ENCODE peak calls at places on chromosome 22, in ten cellular contexts. C is SJSA1; Y is brain microvascular endothelial cell; V is fibroblast of lung; M is cardiac muscle cell; F is effector memory CD4-positive, alpha-beta T cell; S is CD8-positive, alpha-beta T cell; B is substantia nigra; Q is transverse colon; G is caudate nucleus. I is an unnamed sample.

GRCh38 chr22:19121631-19122142 is 525 bp downstream of the DGCR2 start:
- DNase-seq in C (peak), Y (peak), V (peak), M (peak), F (no peak), S (peak), B (peak), Q (peak), G (no peak), I (no peak)

GRCh38 chr22:41664951-41665350 is 23.7 kb downstream of the SNU13 start:
- DNase-seq in C (no peak), Y (no peak), V (no peak), M (no peak), F (no peak), S (no peak), B (no peak), Q (no peak), G (no peak), I (no peak)

GRCh38 chr22:46057206-46057605 is 80.2 kb upstream of the WNT7B start:
- DNase-seq in C (no peak), Y (no peak), V (peak), M (no peak), F (no peak), S (no peak), B (no peak), Q (peak), G (no peak), I (no peak)

GRCh38 chr22:47021371-47022074 is 259.1 kb downstream of the TBC1D22A start:
- DNase-seq in C (no peak), Y (no peak), V (no peak), M (no peak), F (no peak), S (no peak), B (no peak), Q (no peak), G (no peak), I (no peak)

GRCh38 chr22:27213766-27214581 is 556.6 kb downstream of the MIAT start:
- DNase-seq in C (no peak), Y (peak), V (peak), M (peak), F (no peak), S (no peak), B (no peak), Q (peak), G (no peak), I (no peak)

GRCh38 chr22:33875316-33875715 is 45.0 kb downstream of the LARGE1 start:
- DNase-seq in C (no peak), Y (no peak), V (no peak), M (no peak), F (no peak), S (no peak), B (no peak), Q (no peak), G (no peak), I (no peak)

GRCh38 chr22:30310881-30311771 is 15.6 kb downstream of the TBC1D10A start:
- DNase-seq in C (no peak), Y (no peak), V (peak), M (peak), F (no peak), S (no peak), B (peak), Q (peak), G (no peak), I (no peak)

GRCh38 chr22:45212992-45213751 is 27.5 kb downstream of the KIAA0930 start:
- DNase-seq in C (peak), Y (peak), V (peak), M (peak), F (no peak), S (no peak), B (peak), Q (peak), G (no peak), I (no peak)

GRCh38 chr22:20890975-20891374 is 26.2 kb upstream of the CRKL start:
- DNase-seq in C (no peak), Y (no peak), V (no peak), M (no peak), F (no peak), S (no peak), B (no peak), Q (no peak), G (no peak), I (no peak)

GRCh38 chr22:27718186-27719032 is 83.1 kb downstream of the MN1 start:
- DNase-seq in C (peak), Y (peak), V (peak), M (peak), F (no peak), S (no peak), B (no peak), Q (peak), G (no peak), I (peak)

GRCh38 chr22:38032681-38033521 is 24.3 kb upstream of the PICK1 start:
- DNase-seq in C (no peak), Y (peak), V (peak), M (peak), F (no peak), S (no peak), B (no peak), Q (no peak), G (no peak), I (no peak)

GRCh38 chr22:30432096-30432495 is 6.5 kb downstream of the MTFP1 start:
- DNase-seq in C (no peak), Y (no peak), V (no peak), M (no peak), F (no peak), S (no peak), B (no peak), Q (no peak), G (no peak), I (no peak)

GRCh38 chr22:47836957-47837356 is 1074.5 kb downstream of the TBC1D22A start:
- DNase-seq in C (peak), Y (no peak), V (peak), M (peak), F (no peak), S (no peak), B (no peak), Q (no peak), G (no peak), I (no peak)

GRCh38 chr22:27668828-27669797 is 132.4 kb downstream of the MN1 start:
- DNase-seq in C (peak), Y (peak), V (peak), M (peak), F (no peak), S (no peak), B (no peak), Q (peak), G (no peak), I (no peak)

GRCh38 chr22:32858121-32858703 is 56.7 kb downstream of the TIMP3 start:
- DNase-seq in C (no peak), Y (no peak), V (no peak), M (no peak), F (no peak), S (no peak), B (no peak), Q (no peak), G (no peak), I (no peak)

GRCh38 chr22:27791494-27792241 is 9.9 kb downstream of the MN1 start:
- DNase-seq in C (no peak), Y (no peak), V (no peak), M (no peak), F (no peak), S (no peak), B (no peak), Q (no peak), G (no peak), I (no peak)

GRCh38 chr22:44461614-44462013 is 36.4 kb downstream of the RTL6 start:
- DNase-seq in C (no peak), Y (no peak), V (no peak), M (no peak), F (no peak), S (no peak), B (no peak), Q (no peak), G (no peak), I (no peak)

GRCh38 chr22:48800036-48800885 is 1027.4 kb downstream of the BRD1 start:
- DNase-seq in C (no peak), Y (no peak), V (no peak), M (no peak), F (no peak), S (no peak), B (no peak), Q (no peak), G (no peak), I (no peak)

GRCh38 chr22:45877651-45878050 is 99.3 kb downstream of the WNT7B start:
- DNase-seq in C (no peak), Y (no peak), V (no peak), M (no peak), F (no peak), S (no peak), B (no peak), Q (no peak), G (no peak), I (no peak)

GRCh38 chr22:29539105-29539504 is 14.5 kb downstream of the THOC5 start:
- DNase-seq in C (no peak), Y (no peak), V (no peak), M (peak), F (no peak), S (no peak), B (no peak), Q (no peak), G (no peak), I (no peak)

GRCh38 chr22:32411388-32411787 is 659 bp downstream of the RTCB start:
- DNase-seq in C (peak), Y (peak), V (peak), M (peak), F (peak), S (no peak), B (no peak), Q (peak), G (no peak), I (no peak)

GRCh38 chr22:46635756-46636155 is 15.6 kb downstream of the GRAMD4 start:
- DNase-seq in C (no peak), Y (no peak), V (no peak), M (no peak), F (no peak), S (no peak), B (no peak), Q (no peak), G (no peak), I (no peak)

DNA sequence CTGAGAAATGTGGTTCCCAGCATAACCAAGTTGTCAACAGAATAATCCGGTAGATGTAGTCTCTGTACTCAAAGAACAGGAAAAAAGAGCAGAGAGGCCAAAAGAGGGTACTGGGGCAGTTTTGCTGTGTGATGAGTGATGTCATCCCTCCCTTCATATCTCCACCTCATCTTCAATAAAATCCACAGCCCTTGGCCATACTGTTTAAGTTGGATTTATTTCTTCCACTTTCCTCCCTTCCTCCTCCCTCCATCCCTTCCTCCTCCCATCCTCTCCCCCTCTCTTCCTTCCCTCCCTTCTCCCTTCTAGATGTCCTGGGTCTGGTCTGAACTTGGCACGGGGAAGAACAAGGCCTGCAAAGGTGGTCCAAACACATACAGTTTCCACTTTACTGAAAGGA is 18.2 kb upstream of the GRK3 start:
- DNase-seq in C (no peak), Y (no peak), V (no peak), M (no peak), F (no peak), S (no peak), B (no peak), Q (no peak), G (no peak), I (no peak)
- H3K27ac ChIP-seq in C (no peak), Y (no peak), V (no peak), M (no peak), F (no peak), S (no peak), B (no peak), Q (no peak), G (no peak), I (no peak)

GRCh38 chr22:22571429-22571828 is 12.4 kb upstream of the PRAME start:
- DNase-seq in C (no peak), Y (no peak), V (no peak), M (no peak), F (no peak), S (no peak), B (no peak), Q (no peak), G (no peak), I (no peak)

GRCh38 chr22:22571862-22572261 is 12.8 kb upstream of the PRAME start:
- DNase-seq in C (no peak), Y (no peak), V (no peak), M (no peak), F (no peak), S (no peak), B (no peak), Q (no peak), G (no peak), I (no peak)

GRCh38 chr22:22573047-22573889 is 14.2 kb upstream of the PRAME start:
- DNase-seq in C (no peak), Y (no peak), V (no peak), M (no peak), F (no peak), S (no peak), B (no peak), Q (no peak), G (no peak), I (no peak)

GRCh38 chr22:22565991-22566390 is 6.9 kb upstream of the PRAME start:
- DNase-seq in C (no peak), Y (peak), V (peak), M (peak), F (no peak), S (no peak), B (no peak), Q (no peak), G (no peak), I (no peak)

DNA sequence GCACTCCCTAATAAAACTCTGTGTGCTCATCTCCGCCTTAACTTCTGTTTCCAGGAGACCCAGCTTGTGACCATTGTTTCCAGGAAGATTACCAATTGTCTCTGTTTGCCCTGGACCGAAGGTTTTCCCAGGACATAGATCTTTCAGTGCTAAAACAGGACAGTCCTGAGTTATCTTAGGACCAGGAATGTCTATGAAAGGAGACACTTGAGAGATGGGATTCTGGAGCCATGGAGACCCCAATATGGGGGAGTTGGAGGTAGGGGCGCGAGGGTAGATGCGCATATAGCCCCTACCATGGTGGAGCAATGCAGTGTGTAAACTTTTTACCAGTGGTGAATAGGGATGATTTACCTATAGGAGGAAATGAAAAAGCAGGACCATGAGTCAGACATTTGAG is 10.2 kb upstream of the PRAME start:
- DNase-seq in C (no peak), Y (no peak), V (no peak), M (no peak), F (no peak), S (no peak), B (no peak), Q (no peak), G (no peak), I (no peak)
- H3K27ac ChIP-seq in C (no peak), Y (no peak), V (no peak), M (no peak), F (no peak), S (no peak), B (no peak), Q (no peak), G (no peak), I (no peak)

DNA sequence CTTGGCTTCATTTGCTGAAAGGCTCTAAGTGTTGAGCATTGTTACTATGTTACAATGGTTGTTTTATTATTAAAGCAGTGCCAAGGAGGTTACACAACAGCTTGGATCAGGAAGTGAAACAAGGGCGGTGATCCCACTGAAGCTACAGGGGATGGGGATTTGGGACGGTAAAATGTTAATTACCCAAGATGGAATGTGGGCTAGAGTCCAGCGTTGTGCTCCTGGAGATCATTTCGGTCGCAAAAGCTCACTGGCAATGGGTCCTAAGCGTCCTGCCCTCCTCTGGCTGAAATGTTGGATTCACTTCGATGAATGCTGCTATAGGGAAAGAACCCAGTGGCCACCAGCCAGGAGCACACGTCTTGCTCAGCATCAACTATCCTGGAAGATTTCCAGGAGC is 48.3 kb downstream of the FAM83F start:
- DNase-seq in C (no peak), Y (no peak), V (peak), M (peak), F (no peak), S (no peak), B (no peak), Q (peak), G (no peak), I (no peak)
- H3K27ac ChIP-seq in C (no peak), Y (no peak), V (no peak), M (no peak), F (no peak), S (no peak), B (no peak), Q (peak), G (peak), I (peak)

DNA sequence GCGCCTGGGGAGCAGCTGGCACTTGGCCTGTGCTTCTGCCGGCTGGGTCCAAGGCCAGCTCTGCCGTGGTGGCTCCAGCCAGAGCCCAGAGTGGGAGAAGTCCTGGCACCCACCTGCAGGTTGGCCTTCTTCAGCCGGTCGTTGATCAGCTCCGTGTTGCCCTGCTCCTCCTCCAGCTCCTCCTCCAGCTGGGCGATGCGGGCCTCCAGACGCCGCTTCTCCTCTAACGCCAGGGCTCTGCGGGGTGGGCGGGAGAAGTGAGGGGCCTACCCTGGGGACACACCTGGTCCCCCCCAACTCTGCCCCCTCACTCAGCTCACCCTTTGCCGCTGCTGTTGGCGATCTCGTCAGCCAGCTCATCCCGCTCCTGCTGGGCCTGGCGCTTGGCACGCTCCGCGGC is 32.6 kb downstream of the APOL1 start:
- DNase-seq in C (no peak), Y (no peak), V (no peak), M (no peak), F (no peak), S (no peak), B (no peak), Q (no peak), G (no peak), I (no peak)
- H3K27ac ChIP-seq in C (no peak), Y (no peak), V (no peak), M (no peak), F (no peak), S (no peak), B (no peak), Q (peak), G (no peak), I (no peak)

GRCh38 chr22:35580351-35581022 is 36.6 kb downstream of the MB start:
- DNase-seq in C (no peak), Y (no peak), V (no peak), M (no peak), F (no peak), S (no peak), B (no peak), Q (no peak), G (no peak), I (no peak)

GRCh38 chr22:35581023-35581413 is 36.1 kb downstream of the MB start:
- DNase-seq in C (no peak), Y (no peak), V (no peak), M (no peak), F (no peak), S (no peak), B (no peak), Q (no peak), G (no peak), I (no peak)

GRCh38 chr22:35586771-35587170 is 30.4 kb downstream of the MB start:
- DNase-seq in C (no peak), Y (no peak), V (no peak), M (no peak), F (no peak), S (no peak), B (no peak), Q (no peak), G (no peak), I (no peak)

GRCh38 chr22:35582218-35582860 is 34.8 kb downstream of the MB start:
- DNase-seq in C (no peak), Y (no peak), V (no peak), M (no peak), F (no peak), S (no peak), B (no peak), Q (no peak), G (no peak), I (no peak)

GRCh38 chr22:35582861-35583670 is 34.1 kb downstream of the MB start:
- DNase-seq in C (peak), Y (peak), V (peak), M (peak), F (peak), S (peak), B (peak), Q (peak), G (peak), I (no peak)
- H3K27ac ChIP-seq in C (no peak), Y (no peak), V (no peak), M (no peak), F (no peak), S (no peak), B (no peak), Q (peak), G (no peak), I (no peak)

GRCh38 chr22:23744485-23744884 is 6.4 kb downstream of the ZNF70 start:
- DNase-seq in C (no peak), Y (no peak), V (no peak), M (no peak), F (no peak), S (no peak), B (no peak), Q (no peak), G (no peak), I (no peak)

GRCh38 chr22:23744001-23744400 is 6.9 kb downstream of the ZNF70 start:
- DNase-seq in C (no peak), Y (no peak), V (no peak), M (no peak), F (no peak), S (no peak), B (no peak), Q (no peak), G (no peak), I (no peak)

GRCh38 chr22:23745780-23746179 is 5.1 kb downstream of the ZNF70 start:
- DNase-seq in C (no peak), Y (no peak), V (no peak), M (no peak), F (no peak), S (no peak), B (no peak), Q (no peak), G (no peak), I (no peak)

GRCh38 chr22:23743303-23743705 is 7.6 kb downstream of the ZNF70 start:
- DNase-seq in C (no peak), Y (no peak), V (no peak), M (peak), F (no peak), S (no peak), B (no peak), Q (no peak), G (no peak), I (no peak)

DNA sequence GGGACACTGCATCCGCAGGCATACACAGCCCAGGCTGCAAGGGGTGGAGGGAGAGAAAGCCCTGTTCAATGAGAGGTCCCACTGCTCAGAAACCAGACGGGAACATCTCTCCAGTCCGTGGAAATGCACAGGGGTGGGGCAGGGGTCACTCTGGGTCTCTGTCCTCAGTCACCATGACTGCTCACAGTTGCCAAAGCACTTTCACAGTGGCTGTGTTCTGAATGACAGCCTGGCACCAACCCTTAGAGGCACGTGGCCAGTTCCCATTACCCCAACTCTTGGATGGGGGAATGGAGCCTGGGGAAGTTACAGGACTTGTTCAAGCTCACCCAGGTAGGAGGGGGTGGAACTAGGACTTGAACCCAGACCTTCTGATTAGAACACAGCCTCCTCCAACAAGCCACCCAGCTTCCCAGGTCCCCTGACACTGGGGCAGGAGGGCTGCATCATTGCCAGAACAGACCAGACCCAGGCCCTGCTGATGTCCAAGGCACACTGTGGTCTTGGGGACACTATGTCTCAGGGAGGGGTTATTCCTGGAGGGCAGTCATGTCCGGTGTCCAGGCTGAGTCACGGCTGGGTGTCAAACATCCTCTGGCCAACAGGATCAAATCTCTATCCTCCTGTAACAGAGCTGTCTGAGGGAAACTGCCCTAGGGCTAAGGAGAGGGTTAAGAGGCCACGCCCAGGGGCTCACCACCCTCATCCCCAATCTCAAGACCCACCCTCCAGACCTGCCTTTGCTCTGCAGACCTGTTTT is 8.2 kb downstream of the ZNF70 start:
- DNase-seq in C (no peak), Y (no peak), V (no peak), M (no peak), F (no peak), S (no peak), B (no peak), Q (no peak), G (no peak), I (no peak)
- H3K27ac ChIP-seq in C (no peak), Y (no peak), V (no peak), M (no peak), F (no peak), S (no peak), B (no peak), Q (no peak), G (no peak), I (no peak)

I was measured in epithelial cell of prostate.